ENCODE peak calls at places on chromosomes 13 and 19, in nine cellular contexts. I is EH; W is T-helper 9 cell; L is activated naive CD4-positive, alpha-beta T cell; U is HFF-Myc; K is OCI-M1; S is stimulated activated CD4-positive, alpha-beta T cell treated with anti-CD3 and anti-CD28 coated beads, Interleukin-15, amount 100 ng/mL, for 48 hours; H is HT-29; M is fibroblast of lung. F is an unnamed sample.

GRCh38 chr13:75481176-75482069 is 546 bp downstream of the TBC1D4 start:
- DNase-seq in M (peak), S (no peak), H (peak), I (peak), U (no peak), K (peak), L (no peak), W (peak), F (no peak)

GRCh38 chr13:41562083-41562482 is 104.7 kb downstream of the RGCC start:
- DNase-seq in S (no peak), K (no peak), I (peak), H (no peak), L (no peak), M (peak), U (peak), W (no peak), F (no peak)

GRCh38 chr19:10286803-10287737 is at the start of gene ICAM4:
- DNase-seq in K (peak), W (no peak), I (peak), S (no peak), H (no peak), L (no peak), U (no peak), M (peak), F (no peak)

GRCh38 chr13:85709721-85710120 is 89.5 kb downstream of the SLITRK6 start:
- DNase-seq in S (no peak), L (no peak), M (no peak), U (no peak), W (no peak), K (no peak), I (no peak), H (no peak), F (no peak)

GRCh38 chr13:107043016-107043957 is 475.4 kb upstream of the ARGLU1 start:
- DNase-seq in U (no peak), K (peak), H (no peak), S (no peak), L (no peak), W (no peak), I (peak), M (no peak), F (no peak)

GRCh38 chr19:31553844-31554215 is 204.6 kb upstream of the TSHZ3 start:
- DNase-seq in I (no peak), K (no peak), U (no peak), M (peak), W (no peak), S (no peak), L (no peak), H (no peak), F (no peak)

GRCh38 chr19:14325863-14326262 is 55.4 kb upstream of the ADGRE5 start:
- DNase-seq in H (no peak), U (no peak), M (no peak), S (no peak), W (no peak), K (no peak), I (peak), L (no peak), F (no peak)

GRCh38 chr19:40358773-40359172 is 10.3 kb downstream of the PLD3 start:
- DNase-seq in M (no peak), L (no peak), I (no peak), U (no peak), H (no peak), S (no peak), W (no peak), K (peak), F (no peak)

GRCh38 chr13:114001331-114002008 is 27.6 kb upstream of the C13orf46 start:
- DNase-seq in L (no peak), S (no peak), W (no peak), K (no peak), U (no peak), I (no peak), M (no peak), H (no peak), F (no peak)

GRCh38 chr19:22784051-22784450 is at the start of gene ZNF99:
- DNase-seq in U (no peak), S (no peak), M (no peak), L (no peak), H (no peak), K (peak), I (no peak), W (no peak), F (no peak)

GRCh38 chr19:39099341-39099740 is 15.2 kb downstream of the ACP7 start:
- DNase-seq in S (no peak), U (no peak), K (no peak), H (no peak), M (no peak), I (no peak), W (no peak), L (no peak), F (no peak)

GRCh38 chr19:14479985-14480694 is 5.0 kb upstream of the PTGER1 start:
- DNase-seq in L (peak), W (peak), S (peak), M (peak), U (no peak), I (peak), H (no peak), K (peak), F (no peak)

GRCh38 chr13:109608503-109608902 is 177.9 kb downstream of the IRS2 start:
- DNase-seq in L (no peak), M (no peak), I (no peak), U (no peak), W (no peak), S (no peak), K (no peak), H (no peak), F (no peak)

GRCh38 chr19:52748336-52748950 is 13.6 kb upstream of the ZNF611 start:
- DNase-seq in H (peak), W (no peak), L (no peak), M (peak), S (no peak), I (peak), K (peak), U (no peak), F (no peak)

GRCh38 chr19:35509018-35509652 is 4.3 kb downstream of the DMKN start:
- DNase-seq in I (no peak), U (no peak), S (peak), M (no peak), W (peak), H (peak), L (no peak), K (peak), F (no peak)

GRCh38 chr13:26601669-26602068 is 44.2 kb downstream of the WASF3 start:
- DNase-seq in K (peak), M (peak), L (no peak), W (no peak), I (peak), U (peak), S (no peak), H (peak), F (no peak)

GRCh38 chr19:3025516-3025890 is 3.6 kb downstream of the TLE2 start:
- DNase-seq in U (no peak), W (no peak), I (no peak), M (no peak), L (no peak), S (no peak), H (no peak), K (no peak), F (no peak)

GRCh38 chr13:97030705-97031452 is 36.6 kb upstream of the OXGR1 start:
- DNase-seq in K (peak), W (no peak), H (peak), U (no peak), M (peak), L (no peak), I (peak), S (no peak), F (no peak)

GRCh38 chr19:21127898-21128297 is 13.9 kb upstream of the ZNF431 start:
- DNase-seq in U (no peak), W (no peak), K (no peak), H (no peak), M (no peak), L (no peak), I (no peak), S (no peak), F (no peak)

GRCh38 chr19:57560049-57560491 is 407 bp upstream of the ZNF550 start:
- DNase-seq in M (peak), S (no peak), U (no peak), I (peak), K (peak), L (no peak), W (no peak), H (no peak), F (no peak)

GRCh38 chr19:51525731-51526130 is 5.7 kb downstream of the SIGLEC6 start:
- DNase-seq in U (no peak), M (no peak), H (no peak), K (no peak), W (no peak), I (no peak), L (no peak), S (no peak), F (no peak)

GRCh38 chr19:23415561-23416191 is 20.4 kb upstream of the ZNF91 start:
- DNase-seq in M (no peak), I (peak), K (peak), H (no peak), U (no peak), W (no peak), S (no peak), L (no peak), F (no peak)

GRCh38 chr13:111116830-111117229 is 1.7 kb downstream of the ARHGEF7 start:
- DNase-seq in M (peak), W (no peak), U (no peak), I (peak), S (no peak), K (no peak), H (no peak), L (no peak), F (no peak)